ENCODE peak calls at places on chromosomes 5 and 9, in ten cellular contexts. U is CD4-positive, CD25-positive, alpha-beta regulatory T cell; A is esophagus squamous epithelium; T is IMR-90; F is naive thymus-derived CD4-positive, alpha-beta T cell; Y is CD4-positive, alpha-beta memory T cell; K is fibroblast of lung; I is mesendoderm; O is uterus; Q is tibial nerve. L is an unnamed sample. For H3K36me3, the result is how much of the 10 kb centered on the place peaks cover.

GRCh38 chr5:74034738-74035137 is 408.7 kb downstream of the ARHGEF28 start:
- DNase-seq in O (no peak), I (no peak), T (peak), F (no peak), Q (no peak), U (no peak), A (no peak), Y (no peak), K (peak), L (no peak)

GRCh38 chr5:72267685-72268084 is 52.4 kb downstream of the MRPS27 start:
- DNase-seq in O (no peak), K (no peak), Q (no peak), A (no peak), Y (no peak), T (peak), U (no peak), I (no peak), F (no peak), L (no peak)

GRCh38 chr5:54146906-54147305 is 163.5 kb downstream of the ARL15 start:
- DNase-seq in T (no peak), A (no peak), U (no peak), Y (no peak), K (no peak), I (no peak), Q (no peak), F (no peak), O (no peak), L (no peak)

GRCh38 chr9:113011911-113012381 is at the start of gene ZNF883:
- DNase-seq in Y (peak), F (peak), I (peak), Q (no peak), U (peak), A (no peak), O (peak), T (peak), K (peak), L (no peak)

GRCh38 chr9:91039125-91039834 is 237.7 kb downstream of the SYK start:
- DNase-seq in I (no peak), F (no peak), Q (no peak), K (no peak), Y (no peak), T (no peak), U (no peak), A (no peak), O (no peak), L (no peak)

GRCh38 chr5:11415751-11416150 is 488.5 kb downstream of the CTNND2 start:
- DNase-seq in F (no peak), A (no peak), K (no peak), Q (no peak), Y (no peak), U (no peak), I (no peak), O (no peak), T (no peak), L (no peak)

GRCh38 chr9:129863059-129863690 is 27.9 kb downstream of the USP20 start:
- DNase-seq in O (no peak), Y (peak), A (no peak), Q (no peak), F (peak), U (peak), I (peak), K (peak), T (peak), L (peak)

GRCh38 chr5:171600736-171601265 is 181.4 kb downstream of the FGF18 start:
- DNase-seq in K (peak), O (no peak), U (no peak), T (peak), F (no peak), I (no peak), Y (no peak), Q (no peak), A (no peak), L (no peak)

GRCh38 chr5:42952575-42952974 is 87.5 kb downstream of the ANXA2R start:
- DNase-seq in K (no peak), T (no peak), F (no peak), Y (no peak), A (no peak), U (no peak), O (no peak), I (no peak), Q (no peak), L (no peak)

GRCh38 chr9:134436926-134437325 is 110.7 kb downstream of the RXRA start:
- DNase-seq in A (no peak), F (no peak), O (no peak), Y (no peak), K (no peak), Q (no peak), T (no peak), U (no peak), I (no peak), L (no peak)
- H3K4me3 ChIP-seq in A (no peak), F (no peak), O (no peak), Y (no peak), K (no peak), Q (no peak), T (no peak), U (no peak), I (no peak), L (no peak)

GRCh38 chr5:37326536-37326935 is 44.4 kb downstream of the NUP155 start:
- DNase-seq in T (no peak), U (no peak), K (no peak), F (no peak), A (no peak), I (no peak), Y (no peak), O (no peak), Q (no peak), L (no peak)

DNA sequence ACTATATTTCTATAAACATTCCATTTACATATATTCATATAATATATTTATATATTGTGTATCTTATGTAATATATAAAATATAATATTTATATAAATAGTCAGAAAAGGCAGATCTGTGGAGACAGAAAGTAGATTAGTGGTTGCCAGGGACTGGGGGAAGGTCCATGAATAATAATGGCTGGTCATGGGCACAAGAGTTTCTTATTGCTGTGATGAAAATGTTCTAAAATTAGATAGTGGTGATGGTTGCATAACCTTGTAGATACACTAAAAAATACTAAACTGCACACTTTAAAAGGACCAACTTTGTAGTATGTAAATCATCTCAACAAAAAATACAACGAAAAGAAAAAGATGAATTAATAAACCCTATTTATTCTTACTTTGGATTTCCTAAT is 47.3 kb downstream of the NUP155 start:
- DNase-seq in O (no peak), F (no peak), K (no peak), I (no peak), U (no peak), Q (no peak), Y (no peak), A (no peak), T (no peak), L (no peak)
- H3K36me3 ChIP-seq in O (under half), F (half or more), K (under half), I (under half), U (half or more), Q (under half), Y (half or more), A (half or more), T (under half), L (under half)

GRCh38 chr9:121945849-121946248 is 147.3 kb downstream of the TTLL11 start:
- DNase-seq in A (no peak), T (peak), Y (no peak), K (peak), F (no peak), O (no peak), U (no peak), Q (no peak), I (no peak), L (no peak)
- H3K4me3 ChIP-seq in A (no peak), T (no peak), Y (no peak), K (no peak), F (no peak), O (no peak), U (no peak), Q (no peak), I (no peak), L (no peak)

GRCh38 chr5:39138892-39139291 is 64.7 kb upstream of the RICTOR start:
- DNase-seq in O (no peak), A (no peak), U (no peak), Q (no peak), K (peak), Y (no peak), T (peak), F (no peak), I (no peak), L (no peak)
- H3K36me3 ChIP-seq in O (under half), A (under half), U (half or more), Q (under half), K (under half), Y (half or more), T (under half), F (half or more), I (under half), L (under half)

GRCh38 chr5:176658817-176659216 is 11.5 kb downstream of the TSPAN17 start:
- DNase-seq in I (no peak), T (peak), O (no peak), U (peak), K (peak), Y (peak), Q (no peak), A (no peak), F (peak), L (peak)
- H3K4me3 ChIP-seq in I (no peak), T (no peak), O (no peak), U (peak), K (no peak), Y (peak), Q (no peak), A (no peak), F (peak), L (peak)

GRCh38 chr5:133847301-133847700 is 121.1 kb downstream of the C5orf15 start:
- DNase-seq in O (no peak), F (no peak), T (no peak), Q (no peak), K (no peak), A (no peak), Y (no peak), U (no peak), I (no peak), L (no peak)
- H3K36me3 ChIP-seq in O (under half), F (under half), T (under half), Q (under half), K (under half), A (under half), Y (under half), U (under half), I (under half), L (under half)

GRCh38 chr5:161863259-161863658 is 15.3 kb downstream of the GABRA1 start:
- DNase-seq in I (no peak), T (no peak), K (no peak), U (no peak), Y (no peak), A (no peak), O (no peak), Q (no peak), F (no peak), L (no peak)
- H3K4me3 ChIP-seq in I (no peak), T (no peak), K (no peak), U (no peak), Y (no peak), A (no peak), O (no peak), Q (no peak), F (no peak), L (no peak)

GRCh38 chr9:130867556-130867955 is 29.1 kb downstream of the QRFP start:
- DNase-seq in U (no peak), Y (no peak), O (no peak), A (no peak), I (no peak), K (no peak), F (no peak), T (no peak), Q (no peak), L (no peak)
- H3K36me3 ChIP-seq in U (under half), Y (under half), O (under half), A (half or more), I (under half), K (under half), F (under half), T (half or more), Q (under half), L (under half)

GRCh38 chr9:136075881-136076678 is 19.0 kb downstream of the NACC2 start:
- DNase-seq in Q (no peak), A (no peak), F (no peak), U (no peak), Y (no peak), T (no peak), I (no peak), O (no peak), K (no peak), L (no peak)
- H3K4me3 ChIP-seq in Q (no peak), A (no peak), F (no peak), U (no peak), Y (no peak), T (no peak), I (no peak), O (no peak), K (no peak), L (no peak)